ENCODE peak calls at places on chromosomes 12 and 14, in seven cellular contexts. C is astrocyte, W is cardiac muscle cell, Q is suprapubic skin, U is A549, H is neural progenitor cell, K is ascending aorta. O is an unnamed sample.

GRCh38 chr12:1835178-1836131 is 15.1 kb downstream of the LRTM2 start:
- DNase-seq in Q (no peak), H (no peak), C (no peak), W (no peak), K (no peak), U (no peak), O (no peak)

GRCh38 chr12:57896437-57897201 is 44.7 kb upstream of the ATP23 start:
- DNase-seq in C (peak; percentile 54), Q (peak; percentile 91), H (peak; percentile 78), W (peak; percentile 88), K (no peak), U (peak; percentile 62), O (peak; percentile 78)

GRCh38 chr14:85534914-85535313 is 5.0 kb downstream of the FLRT2 start:
- DNase-seq in W (peak; percentile 34), Q (no peak), C (no peak), U (no peak), K (no peak), H (peak; percentile 39), O (no peak)

GRCh38 chr12:14936224-14936861 is 2.0 kb downstream of the ERP27 start:
- DNase-seq in W (no peak), K (no peak), H (peak; percentile 63), Q (no peak), U (no peak), C (no peak), O (peak; percentile 51)

GRCh38 chr14:40841886-40842285 is 764.8 kb upstream of the LRFN5 start:
- DNase-seq in H (no peak), C (no peak), Q (no peak), W (no peak), K (no peak), U (no peak), O (no peak)

GRCh38 chr12:128026696-128027574 is 240.0 kb upstream of the TMEM132C start:
- DNase-seq in U (no peak), C (no peak), H (no peak), K (no peak), Q (no peak), W (no peak), O (no peak)

GRCh38 chr12:93183940-93184663 is 193.6 kb upstream of the NUDT4 start:
- DNase-seq in U (no peak), C (peak; percentile 35), Q (no peak), W (peak; percentile 61), K (no peak), H (no peak), O (no peak)

GRCh38 chr14:86153480-86153879 is 623.5 kb downstream of the FLRT2 start:
- DNase-seq in C (no peak), Q (no peak), U (no peak), H (peak; percentile 30), K (no peak), W (no peak), O (no peak)

GRCh38 chr12:96698965-96699364 is 208.1 kb upstream of the NEDD1 start:
- DNase-seq in W (no peak), Q (no peak), K (no peak), H (no peak), C (no peak), U (no peak), O (no peak)

GRCh38 chr12:127174881-127175280 is 1092.1 kb upstream of the TMEM132C start:
- DNase-seq in U (no peak), K (no peak), W (no peak), Q (no peak), C (no peak), H (no peak), O (no peak)

GRCh38 chr12:106985479-106985878 is 1.5 kb downstream of the MTERF2 start:
- DNase-seq in W (no peak), C (no peak), K (no peak), H (peak; percentile 10), U (no peak), Q (no peak), O (no peak)

GRCh38 chr14:22903742-22904087 is 15.2 kb downstream of the RBM23 start:
- DNase-seq in C (no peak), U (no peak), W (no peak), Q (no peak), K (no peak), H (no peak), O (no peak)

GRCh38 chr14:102749833-102750775 is 27.1 kb upstream of the TRAF3 start:
- DNase-seq in K (no peak), Q (no peak), H (peak; percentile 43), W (no peak), C (no peak), U (no peak), O (no peak)

GRCh38 chr14:65750906-65751305 is 338.4 kb downstream of the FUT8 start:
- DNase-seq in U (no peak), W (no peak), K (no peak), C (no peak), Q (no peak), H (no peak), O (peak; percentile 48)

GRCh38 chr12:10400829-10401228 is 8.7 kb downstream of the KLRC4 start:
- DNase-seq in H (no peak), K (no peak), Q (no peak), W (no peak), U (no peak), C (no peak), O (no peak)

GRCh38 chr12:53538209-53538689 is 31.0 kb upstream of the NPFF start:
- DNase-seq in Q (no peak), U (no peak), K (no peak), H (no peak), C (peak; percentile 41), W (peak; percentile 93), O (no peak)

GRCh38 chr14:106681161-106681955 is 1155.0 kb downstream of the TMEM121 start:
- DNase-seq in W (no peak), H (no peak), Q (no peak), K (no peak), C (no peak), U (no peak), O (no peak)

GRCh38 chr12:118164798-118165486 is 29.0 kb downstream of the PEBP1 start:
- DNase-seq in C (no peak), K (no peak), Q (no peak), U (peak; percentile 51), H (peak; percentile 67), W (peak; percentile 53), O (peak; percentile 41)

GRCh38 chr14:103198429-103199140 is 75.3 kb downstream of the TNFAIP2 start:
- DNase-seq in Q (peak; percentile 74), C (peak; percentile 47), W (peak; percentile 77), H (no peak), U (peak; percentile 27), K (no peak), O (no peak)

GRCh38 chr14:83988274-83988673 is 1541.7 kb upstream of the FLRT2 start:
- DNase-seq in Q (no peak), H (no peak), C (no peak), W (peak; percentile 83), K (no peak), U (no peak), O (no peak)

GRCh38 chr12:106106892-106107291 is 31.9 kb downstream of the NUAK1 start:
- DNase-seq in U (no peak), Q (no peak), H (peak; percentile 62), K (no peak), W (peak; percentile 60), C (peak; percentile 58), O (no peak)

GRCh38 chr12:8996682-8997405 is 7.5 kb downstream of the KLRG1 start:
- DNase-seq in C (peak; percentile 36), H (no peak), W (peak; percentile 16), Q (no peak), U (no peak), K (no peak), O (no peak)

GRCh38 chr14:57732886-57733285 is 133.0 kb downstream of the SLC35F4 start:
- DNase-seq in K (no peak), C (peak; percentile 67), H (no peak), Q (no peak), W (peak; percentile 83), U (no peak), O (no peak)
- H3K4me3 ChIP-seq in K (no peak overlapping the region), C (no peak overlapping the region), H (no peak overlapping the region), Q (no peak overlapping the region), W (no peak overlapping the region), U (no peak overlapping the region), O (no peak overlapping the region)

GRCh38 chr14:45065540-45065939 is 18.4 kb upstream of the PRPF39 start:
- DNase-seq in W (no peak), U (no peak), C (peak; percentile 49), K (no peak), Q (no peak), H (no peak), O (no peak)
- H3K27ac ChIP-seq in W (peak overlapping the region; percentile 97), U (no peak overlapping the region), C (no peak overlapping the region), K (no peak overlapping the region), Q (no peak overlapping the region), H (no peak overlapping the region), O (no peak overlapping the region)

GRCh38 chr12:110100315-110100970 is 23.7 kb upstream of the IFT81 start:
- DNase-seq in Q (no peak), W (peak; percentile 86), K (no peak), H (peak; percentile 82), U (peak; percentile 55), C (peak; percentile 52), O (peak; percentile 74)

GRCh38 chr12:110104188-110104969 is 19.8 kb upstream of the IFT81 start:
- DNase-seq in H (no peak), K (no peak), C (no peak), U (no peak), W (peak; percentile 79), Q (no peak), O (no peak)

GRCh38 chr12:110105961-110106540 is 18.1 kb upstream of the IFT81 start:
- DNase-seq in C (no peak), H (no peak), W (peak; percentile 45), K (no peak), Q (no peak), U (no peak), O (no peak)

GRCh38 chr12:110105159-110105558 is 19.0 kb upstream of the IFT81 start:
- DNase-seq in H (no peak), C (no peak), Q (no peak), K (no peak), U (no peak), W (no peak), O (no peak)

DNA sequence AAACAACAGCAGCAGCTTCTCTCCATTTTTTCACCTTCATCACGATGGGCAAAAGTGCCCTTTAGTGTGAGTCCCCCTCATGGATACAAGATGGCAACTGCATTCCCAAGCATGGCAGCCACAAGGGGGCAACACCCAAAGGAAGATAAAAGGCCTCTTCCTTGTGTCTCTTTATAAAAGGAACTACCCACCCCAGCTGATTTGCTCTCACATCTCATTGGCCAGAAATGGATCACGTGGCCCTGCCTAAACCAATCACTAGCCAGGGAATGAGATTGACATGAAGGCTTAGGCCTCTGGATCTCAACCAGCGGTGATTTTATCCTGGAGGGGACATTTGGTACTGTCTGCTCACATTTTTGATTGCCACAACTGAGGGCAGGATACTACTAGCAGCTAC is 21.9 kb upstream of the IFT81 start:
- DNase-seq in H (peak; percentile 68), K (no peak), C (peak; percentile 56), U (peak; percentile 97), W (peak; percentile 52), Q (no peak), O (peak; percentile 85)
- TF ChIP-seq CTCF in H (peak; percentile 47), K (peak; percentile 15), C (peak; percentile 31), U (peak; percentile 40), W (peak; percentile 32), Q (no peak), O (peak; percentile 67)

GRCh38 chr12:51833446-51834227 is 14.9 kb downstream of the FIGNL2 start:
- DNase-seq in K (no peak), Q (no peak), C (no peak), U (no peak), H (no peak), W (no peak), O (no peak)
- H3K4me3 ChIP-seq in K (no peak overlapping the region), Q (no peak overlapping the region), C (no peak overlapping the region), U (no peak overlapping the region), H (no peak overlapping the region), W (no peak overlapping the region), O (no peak overlapping the region)

O was measured in WERI-Rb-1.